ENCODE peak calls at places on chromosomes 3 and 15, in six cellular contexts. T is HCT116, Y is fibroblast of lung, J is neural progenitor cell, Z is IMR-90, Q is mesendoderm. X is an unnamed sample. For H3K4me1, the result is how much of the 10 kb centered on the place peaks cover.

GRCh38 chr3:55000546-55000945 is 72.7 kb upstream of the LRTM1 start:
- DNase-seq in T (no peak), Y (peak), J (no peak), Z (peak), Q (peak), X (peak)

GRCh38 chr15:81293728-81294500 is 30.0 kb downstream of the STARD5 start:
- DNase-seq in T (no peak), Y (no peak), J (no peak), Z (no peak), Q (no peak), X (no peak)

GRCh38 chr3:134039161-134039862 is 9.6 kb upstream of the SLCO2A1 start:
- DNase-seq in T (peak), Y (no peak), J (no peak), Z (no peak), Q (peak), X (peak)

GRCh38 chr3:46209751-46210470 is 1.8 kb upstream of the CCR1 start:
- DNase-seq in T (no peak), Y (no peak), J (no peak), Z (peak), Q (no peak), X (peak)

GRCh38 chr15:66236806-66237205 is 16.7 kb downstream of the MEGF11 start:
- DNase-seq in T (no peak), Y (no peak), J (no peak), Z (no peak), Q (no peak), X (no peak)

GRCh38 chr3:101950510-101950909 is 101.2 kb downstream of the NFKBIZ start:
- DNase-seq in T (no peak), Y (peak), J (no peak), Z (peak), Q (no peak), X (peak)

GRCh38 chr3:24657870-24658535 is 163.4 kb upstream of the THRB start:
- DNase-seq in T (no peak), Y (no peak), J (no peak), Z (no peak), Q (no peak), X (no peak)

GRCh38 chr3:113594066-113594465 is 61.7 kb downstream of the SIDT1 start:
- DNase-seq in T (no peak), Y (no peak), J (no peak), Z (no peak), Q (no peak), X (no peak)

GRCh38 chr3:161349529-161350278 is 21.6 kb downstream of the SPTSSB start:
- DNase-seq in T (peak), Y (peak), J (no peak), Z (peak), Q (peak), X (peak)

GRCh38 chr3:64266065-64266874 is 41.0 kb upstream of the PRICKLE2 start:
- DNase-seq in T (no peak), Y (peak), J (no peak), Z (peak), Q (no peak), X (peak)

GRCh38 chr3:60363817-60364216 is 887.4 kb downstream of the FHIT start:
- DNase-seq in T (no peak), Y (peak), J (no peak), Z (peak), Q (no peak), X (peak)

GRCh38 chr15:74213858-74214284 is 11.3 kb upstream of the STRA6 start:
- DNase-seq in T (no peak), Y (no peak), J (peak), Z (no peak), Q (peak), X (no peak)

GRCh38 chr3:183008799-183009198 is 28.5 kb upstream of the DCUN1D1 start:
- DNase-seq in T (no peak), Y (peak), J (no peak), Z (peak), Q (no peak), X (no peak)

GRCh38 chr15:57217716-57218598 is 158.3 kb upstream of the CGNL1 start:
- DNase-seq in T (no peak), Y (peak), J (peak), Z (no peak), Q (no peak), X (peak)

GRCh38 chr15:73955851-73956250 is 29.6 kb downstream of the LOXL1 start:
- DNase-seq in T (no peak), Y (no peak), J (no peak), Z (no peak), Q (no peak), X (no peak)

GRCh38 chr3:39447637-39448483 is 19.6 kb upstream of the MOBP start:
- DNase-seq in T (peak), Y (peak), J (peak), Z (peak), Q (peak), X (peak)

GRCh38 chr3:45949432-45949831 is 6.2 kb downstream of the CXCR6 start:
- DNase-seq in T (no peak), Y (no peak), J (no peak), Z (no peak), Q (no peak), X (no peak)

GRCh38 chr3:126156468-126156867 is 23.9 kb downstream of the ALDH1L1 start:
- DNase-seq in T (no peak), Y (no peak), J (no peak), Z (no peak), Q (peak), X (no peak)

GRCh38 chr3:4714045-4714444 is 220.9 kb downstream of the ITPR1 start:
- DNase-seq in T (no peak), Y (no peak), J (no peak), Z (no peak), Q (no peak), X (no peak)

GRCh38 chr15:73700041-73700842 is 16.1 kb downstream of the CD276 start:
- DNase-seq in T (peak), Y (peak), J (peak), Z (peak), Q (peak), X (peak)

GRCh38 chr3:196227629-196228493 is 11.5 kb downstream of the SLC51A start:
- DNase-seq in T (no peak), Y (peak), J (no peak), Z (no peak), Q (peak), X (peak)

GRCh38 chr15:87722941-87723691 is 533.4 kb downstream of the NTRK3 start:
- DNase-seq in T (no peak), Y (no peak), J (peak), Z (peak), Q (no peak), X (no peak)

GRCh38 chr3:31971607-31972006 is 9.5 kb downstream of the OSBPL10 start:
- DNase-seq in T (no peak), Y (no peak), J (no peak), Z (no peak), Q (no peak), X (no peak)

GRCh38 chr3:187994221-187995085 is 159.5 kb upstream of the LPP start:
- DNase-seq in T (no peak), Y (peak), J (no peak), Z (peak), Q (no peak), X (peak)

GRCh38 chr3:118987466-118987865 is 47.2 kb downstream of the IGSF11 start:
- DNase-seq in T (no peak), Y (peak), J (no peak), Z (peak), Q (no peak), X (peak)

GRCh38 chr3:87491843-87492242 is 215.5 kb upstream of the POU1F1 start:
- DNase-seq in T (no peak), Y (no peak), J (no peak), Z (no peak), Q (no peak), X (peak)

GRCh38 chr3:127786358-127787070 is 35.8 kb downstream of the MGLL start:
- DNase-seq in T (no peak), Y (peak), J (peak), Z (peak), Q (no peak), X (peak)

GRCh38 chr3:138197058-138197457 is 10.0 kb downstream of the ARMC8 start:
- DNase-seq in T (no peak), Y (peak), J (peak), Z (peak), Q (peak), X (peak)

GRCh38 chr3:106830334-106830733 is 546.9 kb upstream of the CCDC54 start:
- DNase-seq in T (no peak), Y (no peak), J (no peak), Z (no peak), Q (peak), X (no peak)

GRCh38 chr3:138449490-138449889 is 15.1 kb downstream of the ESYT3 start:
- DNase-seq in T (no peak), Y (no peak), J (no peak), Z (no peak), Q (no peak), X (no peak)

GRCh38 chr15:50893976-50894375 is 14.5 kb upstream of the AP4E1 start:
- DNase-seq in T (no peak), Y (no peak), J (no peak), Z (no peak), Q (no peak), X (no peak)

GRCh38 chr3:170978335-170978745 is 48.2 kb downstream of the SLC2A2 start:
- DNase-seq in T (no peak), Y (no peak), J (no peak), Z (no peak), Q (no peak), X (no peak)

DNA sequence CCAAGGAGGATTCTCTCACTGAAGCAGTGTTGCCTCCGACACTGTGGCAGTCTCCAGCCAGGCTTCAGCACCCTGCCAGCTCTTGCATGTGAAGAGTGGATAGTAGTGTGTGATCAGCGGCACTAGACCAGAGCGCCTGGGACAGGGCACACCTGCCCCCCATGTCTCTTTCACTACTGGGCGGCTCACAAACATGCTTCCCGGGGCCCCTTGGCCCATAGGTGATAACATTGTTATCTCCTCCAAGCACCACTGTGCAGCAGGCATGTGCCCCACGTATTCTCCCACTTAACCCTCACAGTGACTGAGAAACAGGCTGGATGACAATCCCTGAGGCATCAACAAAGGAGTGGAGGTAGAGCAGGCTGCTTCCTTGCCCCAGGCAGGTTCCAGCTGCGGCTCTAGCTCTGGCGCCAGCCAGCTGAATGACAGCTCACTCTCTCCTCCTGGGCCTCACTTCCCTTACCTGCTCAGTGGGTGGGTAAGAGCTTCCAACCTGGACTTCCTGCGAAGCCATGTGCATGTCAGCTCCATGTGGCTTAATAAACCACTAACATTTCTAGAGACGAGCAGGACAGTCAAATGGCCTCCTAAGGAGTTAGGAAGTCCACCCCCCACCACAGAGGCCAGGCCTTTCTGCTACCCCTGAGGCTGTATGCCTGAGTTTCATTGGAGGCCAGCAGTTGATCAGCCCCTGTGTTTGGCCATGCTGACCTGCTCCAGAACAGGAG is 37.8 kb downstream of the KLF13 start:
- DNase-seq in T (no peak), Y (no peak), J (peak), Z (no peak), Q (peak), X (no peak)
- H3K4me1 ChIP-seq in T (under half), Y (under half), J (half or more), Z (under half), Q (under half), X (under half)

GRCh38 chr3:71428841-71429609 is 154.5 kb downstream of the FOXP1 start:
- DNase-seq in T (no peak), Y (peak), J (no peak), Z (peak), Q (no peak), X (peak)

GRCh38 chr3:71423151-71423906 is 160.2 kb downstream of the FOXP1 start:
- DNase-seq in T (no peak), Y (peak), J (peak), Z (no peak), Q (peak), X (no peak)

GRCh38 chr3:71429610-71429988 is 153.9 kb downstream of the FOXP1 start:
- DNase-seq in T (no peak), Y (no peak), J (no peak), Z (no peak), Q (no peak), X (no peak)

GRCh38 chr3:71421820-71422566 is 161.5 kb downstream of the FOXP1 start:
- DNase-seq in T (no peak), Y (no peak), J (no peak), Z (no peak), Q (no peak), X (no peak)

GRCh38 chr3:71425491-71426071 is 157.9 kb downstream of the FOXP1 start:
- DNase-seq in T (no peak), Y (peak), J (no peak), Z (peak), Q (no peak), X (peak)
- H3K27ac ChIP-seq in T (no peak), Y (no peak), J (no peak), Z (no peak), Q (no peak), X (peak)

GRCh38 chr3:67678665-67679064 is 24.3 kb upstream of the SUCLG2 start:
- DNase-seq in T (no peak), Y (no peak), J (no peak), Z (no peak), Q (no peak), X (no peak)
- H3K4me2 ChIP-seq in T (no peak), Y (no peak), J (no peak), Z (no peak), Q (no peak), X (no peak)

GRCh38 chr15:98714906-98715305 is 66.6 kb downstream of the IGF1R start:
- DNase-seq in T (no peak), Y (no peak), J (no peak), Z (no peak), Q (no peak), X (no peak)
- H3K4me1 ChIP-seq in T (under half), Y (under half), J (under half), Z (under half), Q (under half), X (under half)

GRCh38 chr3:217948-218347 is 21.4 kb downstream of the CHL1 start:
- DNase-seq in T (no peak), Y (no peak), J (no peak), Z (no peak), Q (no peak), X (no peak)

GRCh38 chr3:210649-211048 is 14.1 kb downstream of the CHL1 start:
- DNase-seq in T (no peak), Y (no peak), J (no peak), Z (no peak), Q (no peak), X (no peak)

GRCh38 chr3:207973-208372 is 11.4 kb downstream of the CHL1 start:
- DNase-seq in T (no peak), Y (no peak), J (no peak), Z (no peak), Q (no peak), X (no peak)

GRCh38 chr3:217436-217835 is 20.9 kb downstream of the CHL1 start:
- DNase-seq in T (no peak), Y (no peak), J (no peak), Z (no peak), Q (no peak), X (no peak)

GRCh38 chr3:212432-212831 is 15.9 kb downstream of the CHL1 start:
- DNase-seq in T (no peak), Y (no peak), J (no peak), Z (no peak), Q (no peak), X (no peak)
- H3K27ac ChIP-seq in T (no peak), Y (no peak), J (no peak), Z (no peak), Q (no peak), X (no peak)

GRCh38 chr3:69724722-69725435 is 14.4 kb upstream of the MITF start:
- DNase-seq in T (no peak), Y (no peak), J (no peak), Z (no peak), Q (peak), X (no peak)
- H3K4me2 ChIP-seq in T (no peak), Y (no peak), J (no peak), Z (no peak), Q (no peak), X (no peak)

DNA sequence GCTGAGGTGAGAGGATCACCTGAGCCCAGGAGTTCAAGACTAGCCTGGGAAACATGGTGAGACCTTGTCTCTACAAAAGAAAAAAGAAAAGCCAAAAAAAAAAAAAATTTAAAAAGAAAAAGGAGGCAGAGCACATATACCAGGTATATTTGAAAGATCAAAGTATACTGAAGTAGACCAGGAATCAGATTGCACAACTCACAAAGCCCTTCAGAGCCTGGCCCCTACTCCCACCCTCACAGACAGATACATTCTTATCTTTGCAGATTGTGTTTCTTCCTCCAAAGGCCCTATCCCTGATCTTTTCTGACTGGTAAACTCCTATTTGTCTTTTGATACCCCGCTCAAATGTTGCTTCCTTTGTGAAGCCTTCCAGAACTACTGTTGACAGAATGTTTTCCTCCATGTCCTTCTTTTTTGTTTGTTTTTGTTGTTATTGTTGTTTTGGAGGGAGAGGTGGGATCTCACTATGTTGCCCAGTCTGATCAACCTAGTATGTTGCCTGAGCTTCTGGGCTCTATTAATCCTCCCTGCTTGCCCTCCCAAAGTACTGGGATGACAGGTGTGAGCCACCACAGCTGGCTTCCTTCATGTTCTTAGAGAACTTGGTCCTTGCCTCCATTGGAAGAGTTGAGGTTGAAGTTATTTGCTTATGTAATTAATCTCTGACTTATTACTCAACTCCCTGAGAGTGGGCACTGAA is 9.8 kb upstream of the ITGB5 start:
- DNase-seq in T (no peak), Y (no peak), J (no peak), Z (peak), Q (no peak), X (no peak)
- H3K4me1 ChIP-seq in T (under half), Y (under half), J (under half), Z (under half), Q (under half), X (under half)

GRCh38 chr15:90105521-90105920 is 3.3 kb upstream of the IDH2 start:
- DNase-seq in T (no peak), Y (no peak), J (no peak), Z (no peak), Q (no peak), X (no peak)
- H3K27ac ChIP-seq in T (no peak), Y (no peak), J (no peak), Z (no peak), Q (no peak), X (no peak)

GRCh38 chr3:34106379-34106778 is 307.9 kb downstream of the PDCD6IP start:
- DNase-seq in T (no peak), Y (no peak), J (no peak), Z (no peak), Q (no peak), X (no peak)

GRCh38 chr3:34107669-34108068 is 309.2 kb downstream of the PDCD6IP start:
- DNase-seq in T (no peak), Y (no peak), J (no peak), Z (no peak), Q (no peak), X (no peak)

GRCh38 chr3:34109846-34110245 is 311.4 kb downstream of the PDCD6IP start:
- DNase-seq in T (no peak), Y (no peak), J (no peak), Z (no peak), Q (no peak), X (no peak)

GRCh38 chr3:34108976-34109375 is 310.5 kb downstream of the PDCD6IP start:
- DNase-seq in T (no peak), Y (no peak), J (no peak), Z (no peak), Q (no peak), X (no peak)

GRCh38 chr3:34106879-34107278 is 308.4 kb downstream of the PDCD6IP start:
- DNase-seq in T (peak), Y (no peak), J (peak), Z (no peak), Q (peak), X (peak)
- H3K4me2 ChIP-seq in T (no peak), Y (no peak), J (no peak), Z (no peak), Q (no peak), X (no peak)